ENCODE peak calls at places on chromosome 12, in nine cellular contexts. Q is T-helper 1 cell; C is NCI-H2081; M is tibial artery; G is CD4-positive, CD25-positive, alpha-beta regulatory T cell; L is iPS-NIHi11; D is stimulated activated CD8-positive, alpha-beta memory T cell treated with anti-CD3 and anti-CD28 coated beads, Interleukin-15, amount 100 ng/mL, for 4 hours; I is thoracic aorta; E is AG09319. O is an unnamed sample.

GRCh38 chr12:102396276-102396675 is 84.1 kb downstream of the IGF1 start:
- DNase-seq in Q (no peak), C (no peak), M (no peak), G (no peak), L (no peak), D (no peak), I (no peak), E (no peak), O (no peak)

GRCh38 chr12:24679135-24679534 is 269.8 kb downstream of the BCAT1 start:
- DNase-seq in Q (no peak), C (no peak), M (no peak), G (no peak), L (no peak), D (no peak), I (no peak), E (no peak), O (no peak)

GRCh38 chr12:123036471-123037285 is 56.2 kb downstream of the ARL6IP4 start:
- DNase-seq in Q (no peak), C (no peak), M (no peak), G (no peak), L (no peak), D (no peak), I (no peak), E (no peak), O (no peak)

GRCh38 chr12:123516221-123516780 is 17.2 kb downstream of the RILPL1 start:
- DNase-seq in Q (no peak), C (no peak), M (no peak), G (no peak), L (peak; percentile 36), D (no peak), I (no peak), E (peak; percentile 49), O (no peak)

GRCh38 chr12:51028126-51028810 is 2.1 kb upstream of the SLC11A2 start:
- DNase-seq in Q (no peak), C (no peak), M (peak; percentile 29), G (no peak), L (no peak), D (no peak), I (no peak), E (no peak), O (peak; percentile 35)

GRCh38 chr12:55703288-55703687 is 4.4 kb downstream of the ITGA7 start:
- DNase-seq in Q (no peak), C (no peak), M (peak; percentile 59), G (no peak), L (no peak), D (no peak), I (no peak), E (no peak), O (no peak)

GRCh38 chr12:6638305-6638704 is 2.5 kb upstream of the LPAR5 start:
- DNase-seq in Q (no peak), C (no peak), M (no peak), G (no peak), L (no peak), D (no peak), I (no peak), E (no peak), O (no peak)

GRCh38 chr12:67991158-67991557 is 1.9 kb downstream of the IFNG-AS1 start:
- DNase-seq in Q (peak; percentile 20), C (no peak), M (no peak), G (no peak), L (no peak), D (peak; percentile 11), I (no peak), E (no peak), O (no peak)

GRCh38 chr12:62700091-62700490 is 233.5 kb downstream of the MON2 start:
- DNase-seq in Q (no peak), C (no peak), M (no peak), G (no peak), L (no peak), D (no peak), I (no peak), E (no peak), O (no peak)

GRCh38 chr12:88944403-88944802 is 364.1 kb upstream of the KITLG start:
- DNase-seq in Q (no peak), C (no peak), M (no peak), G (no peak), L (no peak), D (no peak), I (no peak), E (no peak), O (no peak)

GRCh38 chr12:78385541-78385940 is 479.0 kb upstream of the SYT1 start:
- DNase-seq in Q (no peak), C (no peak), M (no peak), G (no peak), L (no peak), D (no peak), I (no peak), E (no peak), O (no peak)

GRCh38 chr12:2944401-2945047 is 14.7 kb upstream of the TEAD4 start:
- DNase-seq in Q (peak; percentile 17), C (peak; percentile 11), M (no peak), G (peak; percentile 41), L (peak; percentile 89), D (peak; percentile 9), I (no peak), E (no peak), O (peak; percentile 64)

GRCh38 chr12:52147367-52147972 is 44.3 kb downstream of the KRT80 start:
- DNase-seq in Q (no peak), C (no peak), M (peak; percentile 93), G (no peak), L (peak; percentile 67), D (no peak), I (peak; percentile 91), E (peak; percentile 97), O (no peak)

O was measured in NCI-H1092 treated with DMSO at 0.1 percent for 48 hours.